ENCODE peak calls at places on chromosomes 12 and 14, in four cellular contexts. B is tibial nerve, F is stomach, E is suprapubic skin. I is an unnamed sample.

GRCh38 chr14:77041837-77042557 is 13.5 kb upstream of the IRF2BPL start:
- DNase-seq in F (peak; percentile 52), B (peak; percentile 55), E (no peak), I (no peak)

GRCh38 chr12:5022465-5023061 is 21.1 kb upstream of the KCNA5 start:
- DNase-seq in E (no peak), F (peak; percentile 44), B (no peak), I (no peak)

GRCh38 chr12:96099431-96099830 is 64.0 kb upstream of the LTA4H start:
- DNase-seq in F (no peak), E (no peak), B (no peak), I (no peak)

GRCh38 chr12:16473610-16474326 is 126.3 kb downstream of the MGST1 start:
- DNase-seq in B (no peak), F (no peak), E (no peak), I (no peak)

GRCh38 chr12:28563926-28564325 is 373.7 kb downstream of the CCDC91 start:
- DNase-seq in F (no peak), B (no peak), E (no peak), I (no peak)

GRCh38 chr12:53532524-53533445 is 25.5 kb upstream of the NPFF start:
- DNase-seq in F (no peak), E (no peak), B (no peak), I (no peak)

GRCh38 chr12:92439397-92439779 is 263.4 kb upstream of the PLEKHG7 start:
- DNase-seq in F (no peak), B (peak; percentile 38), E (peak; percentile 71), I (no peak)

GRCh38 chr12:51601241-51601640 is 10.2 kb downstream of the SCN8A start:
- DNase-seq in E (no peak), F (no peak), B (no peak), I (no peak)

GRCh38 chr14:59283380-59283779 is 94.9 kb downstream of the DAAM1 start:
- DNase-seq in B (no peak), F (no peak), E (no peak), I (no peak)

GRCh38 chr12:46209914-46210834 is 58.7 kb downstream of the SLC38A1 start:
- DNase-seq in E (no peak), B (no peak), F (peak; percentile 63), I (no peak)

GRCh38 chr14:69288001-69288771 is 28.2 kb downstream of the GALNT16 start:
- DNase-seq in B (peak; percentile 43), E (no peak), F (peak; percentile 33), I (no peak)

GRCh38 chr14:36454599-36455240 is 65.3 kb downstream of the NKX2-1 start:
- DNase-seq in E (no peak), F (no peak), B (no peak), I (no peak)

GRCh38 chr14:49637534-49638078 is 2.6 kb upstream of the DNAAF2 start:
- DNase-seq in E (no peak), F (no peak), B (no peak), I (no peak)

GRCh38 chr14:65412881-65413738 is 580 bp downstream of the FUT8 start:
- DNase-seq in F (peak; percentile 74), E (peak; percentile 82), B (peak; percentile 46), I (peak; percentile 92)

GRCh38 chr14:65972346-65972745 is 513.8 kb upstream of the CCDC196 start:
- DNase-seq in F (no peak), B (no peak), E (no peak), I (no peak)

GRCh38 chr14:22113401-22113800 is 439.8 kb upstream of the OR4E1 start:
- DNase-seq in E (no peak), F (no peak), B (no peak), I (no peak)

GRCh38 chr12:51683763-51684357 is 92.8 kb downstream of the SCN8A start:
- DNase-seq in B (no peak), E (no peak), F (peak; percentile 38), I (no peak)

GRCh38 chr14:71686677-71687076 is 245.6 kb upstream of the RGS6 start:
- DNase-seq in B (peak; percentile 32), F (no peak), E (no peak), I (no peak)

GRCh38 chr12:98752726-98753125 is 107.6 kb downstream of the APAF1 start:
- DNase-seq in E (no peak), F (no peak), B (no peak), I (no peak)

GRCh38 chr12:98750511-98750910 is 105.4 kb downstream of the APAF1 start:
- DNase-seq in E (no peak), F (no peak), B (no peak), I (no peak)

GRCh38 chr12:98751580-98752115 is 106.6 kb downstream of the APAF1 start:
- DNase-seq in E (no peak), F (no peak), B (no peak), I (no peak)

GRCh38 chr12:98757455-98757854 is 112.4 kb downstream of the APAF1 start:
- DNase-seq in B (no peak), E (no peak), F (no peak), I (no peak)

GRCh38 chr12:98754095-98754494 is 109.0 kb downstream of the APAF1 start:
- DNase-seq in E (no peak), F (no peak), B (no peak), I (no peak)
- TF ChIP-seq EP300 in E (no peak), F (no peak), B (no peak), I (no peak)

GRCh38 chr12:116551952-116552749 is 7.0 kb upstream of the MAP1LC3B2 start:
- DNase-seq in E (no peak), F (no peak), B (no peak), I (no peak)
- TF ChIP-seq EP300 in E (no peak), F (no peak), B (no peak), I (no peak)

DNA sequence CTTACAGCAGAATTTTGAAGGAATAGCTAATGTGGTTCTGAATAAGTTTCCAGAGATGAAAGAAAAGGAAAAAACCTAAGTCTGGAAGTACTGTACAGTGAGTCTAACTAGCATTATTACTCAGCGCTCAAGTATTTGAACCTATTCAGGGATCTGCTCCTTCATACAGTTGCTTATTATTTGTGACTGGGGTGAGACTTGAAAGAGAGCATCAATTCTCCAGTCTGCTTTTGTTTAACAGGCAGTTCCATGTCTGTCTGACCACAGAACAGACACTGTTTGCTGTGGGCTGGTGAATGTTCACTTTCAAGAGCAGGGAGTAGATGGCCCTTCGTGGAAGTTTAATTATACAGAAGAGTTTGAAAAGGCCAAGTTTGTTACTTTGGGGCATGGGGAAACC is 9.3 kb downstream of the ETV6 start:
- DNase-seq in E (no peak), B (no peak), F (no peak), I (no peak)
- TF ChIP-seq EP300 in E (no peak), B (no peak), F (no peak), I (no peak)

GRCh38 chr12:43728117-43728516 is 30.5 kb downstream of the PUS7L start:
- DNase-seq in E (no peak), B (no peak), F (no peak), I (no peak)

GRCh38 chr12:43733687-43734086 is 24.9 kb downstream of the PUS7L start:
- DNase-seq in F (no peak), B (no peak), E (no peak), I (no peak)

GRCh38 chr12:43728698-43729097 is 29.9 kb downstream of the PUS7L start:
- DNase-seq in B (no peak), F (no peak), E (no peak), I (no peak)

DNA sequence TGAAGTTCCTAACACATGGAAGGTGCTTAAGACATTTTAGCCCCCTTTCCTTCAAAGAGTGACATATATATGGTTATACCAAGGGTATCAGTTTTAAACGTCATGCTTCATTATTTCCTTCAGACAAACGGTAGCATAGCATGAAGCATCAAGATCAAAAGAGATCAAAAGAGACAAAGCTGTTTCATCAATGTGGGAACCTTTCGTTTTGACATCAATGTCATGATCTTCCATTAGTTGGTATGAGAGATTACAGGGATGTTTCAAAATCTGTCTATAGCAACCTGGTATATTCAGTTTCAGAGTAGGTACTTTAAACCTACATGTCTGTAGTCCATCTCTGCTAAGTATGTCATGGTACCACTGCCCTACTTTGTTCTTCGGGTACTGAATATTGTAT is 28.3 kb downstream of the PUS7L start:
- DNase-seq in F (no peak), B (no peak), E (no peak), I (no peak)
- TF ChIP-seq EP300 in F (no peak), B (no peak), E (no peak), I (no peak)

DNA sequence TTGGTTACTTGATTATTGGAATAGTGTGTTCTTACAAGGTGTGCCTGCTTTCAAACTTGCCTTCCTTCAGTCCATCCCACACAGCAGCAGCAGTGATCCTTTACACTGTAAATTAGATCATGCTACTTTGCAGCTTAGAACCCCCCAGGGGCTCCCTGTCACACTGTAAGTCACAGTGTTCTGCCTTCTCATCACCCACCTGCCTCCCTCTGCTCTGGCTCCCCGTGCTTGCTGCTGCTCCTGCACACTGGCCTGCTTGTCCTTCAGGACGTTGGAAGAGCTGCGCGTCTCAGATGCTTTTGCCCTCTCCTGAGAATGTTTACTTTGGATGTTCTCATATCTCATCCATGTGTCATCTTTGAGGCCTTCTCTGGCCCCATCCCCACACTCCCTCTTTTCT is 27.3 kb downstream of the ZC3H14 start:
- DNase-seq in B (no peak), F (no peak), E (no peak), I (no peak)
- TF ChIP-seq EP300 in B (no peak), F (no peak), E (no peak), I (no peak)